ENCODE peak calls at places on chromosomes 12 and 14, in nine cellular contexts. One of them, this sample, is unnamed.

GRCh38 chr12:26156201-26156871 is 31.5 kb upstream of the BHLHE41 start:
- DNase-seq in ovary: no peak
- DNase-seq in DND-41: no peak
- DNase-seq in cardiac fibroblast: no peak
- DNase-seq in AG09309: no peak
- DNase-seq in CD8-positive, alpha-beta T cell: no peak
- DNase-seq in fibroblast of mammary gland: no peak
- DNase-seq in endodermal cell: no peak
- DNase-seq in tibial artery: no peak
- DNase-seq in this sample: no peak

GRCh38 chr12:90058721-90059120 is 350.1 kb upstream of the ATP2B1 start:
- DNase-seq in cardiac fibroblast: peak; percentile 92
- DNase-seq in DND-41: no peak
- DNase-seq in endodermal cell: no peak
- DNase-seq in tibial artery: no peak
- DNase-seq in ovary: no peak
- DNase-seq in fibroblast of mammary gland: peak; percentile 83
- DNase-seq in CD8-positive, alpha-beta T cell: no peak
- DNase-seq in AG09309: peak; percentile 80
- DNase-seq in this sample: peak; percentile 47

GRCh38 chr12:127450822-127451221 is 816.1 kb upstream of the TMEM132C start:
- DNase-seq in AG09309: no peak
- DNase-seq in endodermal cell: no peak
- DNase-seq in CD8-positive, alpha-beta T cell: no peak
- DNase-seq in cardiac fibroblast: no peak
- DNase-seq in ovary: no peak
- DNase-seq in DND-41: no peak
- DNase-seq in tibial artery: no peak
- DNase-seq in fibroblast of mammary gland: no peak
- DNase-seq in this sample: no peak

GRCh38 chr12:116126610-116127009 is 150.9 kb downstream of the MED13L start:
- DNase-seq in ovary: no peak
- DNase-seq in CD8-positive, alpha-beta T cell: no peak
- DNase-seq in cardiac fibroblast: no peak
- DNase-seq in tibial artery: no peak
- DNase-seq in fibroblast of mammary gland: peak; percentile 25
- DNase-seq in DND-41: no peak
- DNase-seq in endodermal cell: no peak
- DNase-seq in AG09309: no peak
- DNase-seq in this sample: no peak

GRCh38 chr12:39122562-39123204 is 217.3 kb upstream of the CPNE8 start:
- DNase-seq in tibial artery: no peak
- DNase-seq in DND-41: no peak
- DNase-seq in fibroblast of mammary gland: no peak
- DNase-seq in CD8-positive, alpha-beta T cell: no peak
- DNase-seq in endodermal cell: peak; percentile 97
- DNase-seq in AG09309: no peak
- DNase-seq in cardiac fibroblast: no peak
- DNase-seq in ovary: no peak
- DNase-seq in this sample: peak; percentile 4

GRCh38 chr12:6965026-6965661 is 5.3 kb downstream of the PHB2 start:
- DNase-seq in CD8-positive, alpha-beta T cell: peak; percentile 83
- DNase-seq in tibial artery: peak; percentile 76
- DNase-seq in DND-41: peak; percentile 82
- DNase-seq in AG09309: peak; percentile 55
- DNase-seq in cardiac fibroblast: peak; percentile 91
- DNase-seq in fibroblast of mammary gland: peak; percentile 85
- DNase-seq in endodermal cell: peak; percentile 98
- DNase-seq in ovary: peak; percentile 90
- DNase-seq in this sample: peak; percentile 94

GRCh38 chr12:22458301-22458917 is 85.9 kb downstream of the C2CD5 start:
- DNase-seq in fibroblast of mammary gland: no peak
- DNase-seq in CD8-positive, alpha-beta T cell: no peak
- DNase-seq in DND-41: no peak
- DNase-seq in ovary: no peak
- DNase-seq in AG09309: no peak
- DNase-seq in tibial artery: no peak
- DNase-seq in cardiac fibroblast: no peak
- DNase-seq in endodermal cell: no peak
- DNase-seq in this sample: no peak

GRCh38 chr12:14194572-14194971 is 170.9 kb upstream of the ATF7IP start:
- DNase-seq in ovary: no peak
- DNase-seq in fibroblast of mammary gland: no peak
- DNase-seq in endodermal cell: no peak
- DNase-seq in tibial artery: no peak
- DNase-seq in AG09309: no peak
- DNase-seq in cardiac fibroblast: no peak
- DNase-seq in CD8-positive, alpha-beta T cell: no peak
- DNase-seq in DND-41: no peak
- DNase-seq in this sample: no peak

GRCh38 chr14:68610251-68610793 is 182.5 kb downstream of the ZFP36L1 start:
- DNase-seq in cardiac fibroblast: no peak
- DNase-seq in AG09309: no peak
- DNase-seq in fibroblast of mammary gland: no peak
- DNase-seq in tibial artery: no peak
- DNase-seq in ovary: peak; percentile 18
- DNase-seq in DND-41: no peak
- DNase-seq in CD8-positive, alpha-beta T cell: no peak
- DNase-seq in endodermal cell: peak; percentile 56
- DNase-seq in this sample: no peak

GRCh38 chr12:89181271-89181920 is 170.9 kb downstream of the DUSP6 start:
- DNase-seq in tibial artery: no peak
- DNase-seq in AG09309: no peak
- DNase-seq in endodermal cell: no peak
- DNase-seq in DND-41: no peak
- DNase-seq in cardiac fibroblast: peak; percentile 86
- DNase-seq in ovary: no peak
- DNase-seq in fibroblast of mammary gland: peak; percentile 81
- DNase-seq in CD8-positive, alpha-beta T cell: no peak
- DNase-seq in this sample: peak; percentile 88

GRCh38 chr12:76623929-76624328 is 64.4 kb upstream of the OSBPL8 start:
- DNase-seq in CD8-positive, alpha-beta T cell: no peak
- DNase-seq in cardiac fibroblast: peak; percentile 44
- DNase-seq in AG09309: peak; percentile 50
- DNase-seq in DND-41: no peak
- DNase-seq in ovary: no peak
- DNase-seq in tibial artery: no peak
- DNase-seq in fibroblast of mammary gland: peak; percentile 82
- DNase-seq in endodermal cell: no peak
- DNase-seq in this sample: peak; percentile 74

GRCh38 chr12:95218164-95218851 is 701 bp downstream of the VEZT start:
- DNase-seq in AG09309: no peak
- DNase-seq in tibial artery: no peak
- DNase-seq in fibroblast of mammary gland: peak; percentile 70
- DNase-seq in cardiac fibroblast: peak; percentile 65
- DNase-seq in DND-41: peak; percentile 58
- DNase-seq in CD8-positive, alpha-beta T cell: peak; percentile 24
- DNase-seq in ovary: no peak
- DNase-seq in endodermal cell: no peak
- DNase-seq in this sample: peak; percentile 87

GRCh38 chr12:58069268-58069967 is 128.1 kb downstream of the ATP23 start:
- DNase-seq in ovary: no peak
- DNase-seq in tibial artery: no peak
- DNase-seq in fibroblast of mammary gland: peak; percentile 55
- DNase-seq in endodermal cell: no peak
- DNase-seq in cardiac fibroblast: peak; percentile 55
- DNase-seq in DND-41: no peak
- DNase-seq in CD8-positive, alpha-beta T cell: no peak
- DNase-seq in AG09309: peak; percentile 1
- DNase-seq in this sample: peak; percentile 75

GRCh38 chr14:94203473-94204210 is 29.5 kb downstream of the PPP4R4 start:
- DNase-seq in tibial artery: no peak
- DNase-seq in ovary: no peak
- DNase-seq in cardiac fibroblast: no peak
- DNase-seq in fibroblast of mammary gland: peak; percentile 5
- DNase-seq in AG09309: no peak
- DNase-seq in endodermal cell: no peak
- DNase-seq in CD8-positive, alpha-beta T cell: no peak
- DNase-seq in DND-41: no peak
- DNase-seq in this sample: peak; percentile 27

GRCh38 chr14:51093371-51094281 is 1.3 kb downstream of the TRIM9 start:
- DNase-seq in fibroblast of mammary gland: no peak
- DNase-seq in AG09309: no peak
- DNase-seq in tibial artery: no peak
- DNase-seq in ovary: peak; percentile 20
- DNase-seq in cardiac fibroblast: peak; percentile 5
- DNase-seq in endodermal cell: peak; percentile 81
- DNase-seq in DND-41: peak; percentile 21
- DNase-seq in CD8-positive, alpha-beta T cell: no peak
- DNase-seq in this sample: peak; percentile 43

GRCh38 chr12:5078423-5078822 is 34.7 kb downstream of the KCNA5 start:
- DNase-seq in CD8-positive, alpha-beta T cell: no peak
- DNase-seq in endodermal cell: no peak
- DNase-seq in cardiac fibroblast: no peak
- DNase-seq in DND-41: no peak
- DNase-seq in AG09309: no peak
- DNase-seq in ovary: no peak
- DNase-seq in fibroblast of mammary gland: no peak
- DNase-seq in tibial artery: peak; percentile 69
- DNase-seq in this sample: no peak

GRCh38 chr14:94548999-94549985 is 11.9 kb upstream of the SERPINA4 start:
- DNase-seq in endodermal cell: peak; percentile 95
- DNase-seq in fibroblast of mammary gland: peak; percentile 49
- DNase-seq in CD8-positive, alpha-beta T cell: peak; percentile 19
- DNase-seq in cardiac fibroblast: peak; percentile 74
- DNase-seq in tibial artery: peak; percentile 45
- DNase-seq in DND-41: peak; percentile 68
- DNase-seq in AG09309: no peak
- DNase-seq in ovary: peak; percentile 78
- DNase-seq in this sample: peak; percentile 49

GRCh38 chr12:122886851-122887816 is 8.8 kb downstream of the VPS37B start:
- DNase-seq in ovary: no peak
- DNase-seq in fibroblast of mammary gland: peak; percentile 80
- DNase-seq in cardiac fibroblast: peak; percentile 70
- DNase-seq in AG09309: no peak
- DNase-seq in endodermal cell: peak; percentile 59
- DNase-seq in CD8-positive, alpha-beta T cell: no peak
- DNase-seq in tibial artery: no peak
- DNase-seq in DND-41: peak; percentile 78
- DNase-seq in this sample: peak; percentile 95

DNA sequence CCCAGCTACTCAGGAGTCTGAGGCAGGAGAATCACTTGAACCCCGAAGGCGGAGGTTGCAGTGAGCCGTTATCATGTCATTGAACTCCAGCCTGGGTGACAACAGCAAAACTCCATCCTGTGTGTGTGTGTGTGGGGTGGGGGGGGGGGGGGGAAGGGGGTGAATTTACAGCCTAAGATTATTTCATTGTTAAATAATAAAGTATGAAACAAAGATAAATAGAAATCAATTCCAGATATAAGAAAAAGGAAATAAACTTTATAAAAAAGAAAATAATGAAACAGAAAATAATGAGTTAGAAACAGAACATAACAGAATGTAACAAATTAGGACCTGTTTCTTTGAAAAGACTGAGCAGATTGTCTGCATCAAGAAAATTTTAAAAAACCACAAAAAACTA is 83.5 kb downstream of the INSM2 start:
- DNase-seq in ovary: no peak
- DNase-seq in endodermal cell: no peak
- DNase-seq in fibroblast of mammary gland: no peak
- DNase-seq in cardiac fibroblast: no peak
- DNase-seq in AG09309: no peak
- DNase-seq in DND-41: no peak
- DNase-seq in tibial artery: no peak
- DNase-seq in CD8-positive, alpha-beta T cell: no peak
- DNase-seq in this sample: no peak
- TF ChIP-seq CTCF in ovary: no peak
- TF ChIP-seq CTCF in endodermal cell: no peak
- TF ChIP-seq CTCF in fibroblast of mammary gland: no peak
- TF ChIP-seq CTCF in cardiac fibroblast: no peak
- TF ChIP-seq CTCF in AG09309: no peak
- TF ChIP-seq CTCF in DND-41: no peak
- TF ChIP-seq CTCF in tibial artery: no peak
- TF ChIP-seq CTCF in CD8-positive, alpha-beta T cell: no peak
- TF ChIP-seq CTCF in this sample: no peak

DNA sequence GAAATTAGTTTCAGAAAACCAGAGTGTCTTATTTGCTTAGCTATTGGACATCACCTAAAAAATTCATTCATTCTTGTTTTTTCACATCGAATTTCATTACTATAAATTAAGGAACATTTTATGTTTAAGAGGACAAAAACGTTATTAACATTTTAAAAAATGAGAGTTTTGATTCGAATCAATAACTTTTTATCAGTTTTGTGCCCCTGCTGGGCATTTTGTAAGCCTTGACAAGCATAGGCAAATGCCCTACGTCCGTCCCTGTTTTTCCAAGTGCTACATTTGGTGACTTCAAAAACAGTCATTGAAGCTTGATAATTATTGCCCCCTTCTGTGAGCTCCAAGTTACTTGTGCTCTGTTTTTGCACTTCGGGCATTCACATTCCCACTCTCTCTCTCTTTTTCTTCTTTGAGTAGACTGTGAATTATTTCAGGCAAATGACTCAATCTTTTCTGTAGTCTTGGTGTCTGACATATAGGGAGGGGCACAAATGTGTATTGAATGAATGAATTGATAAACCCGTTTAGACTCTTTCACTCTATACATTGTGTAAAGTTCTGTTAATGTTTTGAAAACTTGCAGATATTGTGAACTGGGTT is 1.2 kb downstream of the APAF1 start:
- DNase-seq in endodermal cell: no peak
- DNase-seq in fibroblast of mammary gland: peak; percentile 39
- DNase-seq in DND-41: no peak
- DNase-seq in CD8-positive, alpha-beta T cell: no peak
- DNase-seq in tibial artery: no peak
- DNase-seq in cardiac fibroblast: peak; percentile 63
- DNase-seq in AG09309: no peak
- DNase-seq in ovary: no peak
- DNase-seq in this sample: peak; percentile 56
- H3K4me3 ChIP-seq in endodermal cell: peak overlapping the region; percentile 100
- H3K4me3 ChIP-seq in fibroblast of mammary gland: peak overlapping the region; percentile 97
- H3K4me3 ChIP-seq in DND-41: peak overlapping the region; percentile 89
- H3K4me3 ChIP-seq in CD8-positive, alpha-beta T cell: peak overlapping the region; percentile 99
- H3K4me3 ChIP-seq in tibial artery: peak overlapping the region; percentile 99
- H3K4me3 ChIP-seq in cardiac fibroblast: peak overlapping the region; percentile 96
- H3K4me3 ChIP-seq in AG09309: peak overlapping the region; percentile 94
- H3K4me3 ChIP-seq in ovary: peak overlapping the region; percentile 82
- H3K4me3 ChIP-seq in this sample: peak overlapping the region; percentile 97

GRCh38 chr14:53571990-53572389 is 384.6 kb downstream of the BMP4 start:
- DNase-seq in AG09309: no peak
- DNase-seq in DND-41: no peak
- DNase-seq in endodermal cell: no peak
- DNase-seq in cardiac fibroblast: no peak
- DNase-seq in CD8-positive, alpha-beta T cell: no peak
- DNase-seq in tibial artery: no peak
- DNase-seq in fibroblast of mammary gland: no peak
- DNase-seq in ovary: no peak
- DNase-seq in this sample: no peak
- TF ChIP-seq CTCF in AG09309: no peak
- TF ChIP-seq CTCF in DND-41: no peak
- TF ChIP-seq CTCF in endodermal cell: no peak
- TF ChIP-seq CTCF in cardiac fibroblast: no peak
- TF ChIP-seq CTCF in CD8-positive, alpha-beta T cell: no peak
- TF ChIP-seq CTCF in tibial artery: no peak
- TF ChIP-seq CTCF in fibroblast of mammary gland: no peak
- TF ChIP-seq CTCF in ovary: no peak
- TF ChIP-seq CTCF in this sample: no peak

DNA sequence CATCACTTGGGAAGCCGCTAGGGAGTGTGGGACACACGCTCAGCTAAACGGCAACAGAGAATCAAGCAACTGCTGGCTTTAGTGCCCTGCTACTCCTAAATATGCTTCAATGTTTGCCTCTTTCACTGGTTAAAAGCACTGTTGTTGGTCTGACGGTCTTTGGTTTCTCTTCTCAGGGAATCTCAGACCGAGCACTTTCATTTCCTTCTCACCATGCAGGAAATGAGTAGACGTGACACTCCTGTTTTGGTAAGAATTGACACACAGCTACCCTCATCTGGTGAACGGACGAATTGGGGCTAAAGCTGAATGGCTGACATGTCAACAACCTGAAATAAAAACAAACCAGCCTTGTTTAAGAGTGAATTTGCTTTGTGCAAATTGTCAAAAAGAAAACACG is 57.5 kb upstream of the PIWIL1 start:
- DNase-seq in AG09309: no peak
- DNase-seq in CD8-positive, alpha-beta T cell: no peak
- DNase-seq in fibroblast of mammary gland: no peak
- DNase-seq in endodermal cell: no peak
- DNase-seq in tibial artery: no peak
- DNase-seq in ovary: no peak
- DNase-seq in cardiac fibroblast: no peak
- DNase-seq in DND-41: peak; percentile 40
- DNase-seq in this sample: no peak
- H3K4me3 ChIP-seq in AG09309: no peak overlapping the region
- H3K4me3 ChIP-seq in CD8-positive, alpha-beta T cell: no peak overlapping the region
- H3K4me3 ChIP-seq in fibroblast of mammary gland: no peak overlapping the region
- H3K4me3 ChIP-seq in endodermal cell: no peak overlapping the region
- H3K4me3 ChIP-seq in tibial artery: peak overlapping the region; percentile 42
- H3K4me3 ChIP-seq in ovary: no peak overlapping the region
- H3K4me3 ChIP-seq in cardiac fibroblast: no peak overlapping the region
- H3K4me3 ChIP-seq in DND-41: peak overlapping the region; percentile 42
- H3K4me3 ChIP-seq in this sample: no peak overlapping the region